ENCODE peak calls at places on chromosomes 7 and 10, in eight cellular contexts. One of them, this sample, is unnamed.

GRCh38 chr7:82434275-82435022 is 9.1 kb downstream of the CACNA2D1 start:
- DNase-seq in RWPE2: no peak
- DNase-seq in CD8-positive, alpha-beta T cell: no peak
- DNase-seq in BJ: no peak
- DNase-seq in colonic mucosa: no peak
- DNase-seq in astrocyte of the spinal cord: no peak
- DNase-seq in cardiac fibroblast: no peak
- DNase-seq in PC-9: no peak
- DNase-seq in this sample: no peak

GRCh38 chr10:119706521-119707278 is 19.1 kb upstream of the INPP5F start:
- DNase-seq in RWPE2: no peak
- DNase-seq in CD8-positive, alpha-beta T cell: no peak
- DNase-seq in BJ: no peak
- DNase-seq in colonic mucosa: no peak
- DNase-seq in astrocyte of the spinal cord: no peak
- DNase-seq in cardiac fibroblast: no peak
- DNase-seq in PC-9: no peak
- DNase-seq in this sample: no peak

GRCh38 chr7:111741811-111742240 is 179.5 kb upstream of the IMMP2L start:
- DNase-seq in RWPE2: no peak
- DNase-seq in CD8-positive, alpha-beta T cell: peak
- DNase-seq in BJ: no peak
- DNase-seq in colonic mucosa: peak
- DNase-seq in astrocyte of the spinal cord: peak
- DNase-seq in cardiac fibroblast: peak
- DNase-seq in PC-9: peak
- DNase-seq in this sample: no peak

GRCh38 chr7:74032191-74032490 is 4.2 kb downstream of the ELN start:
- DNase-seq in RWPE2: no peak
- DNase-seq in CD8-positive, alpha-beta T cell: no peak
- DNase-seq in BJ: peak
- DNase-seq in colonic mucosa: no peak
- DNase-seq in astrocyte of the spinal cord: peak
- DNase-seq in cardiac fibroblast: peak
- DNase-seq in PC-9: no peak
- DNase-seq in this sample: no peak

GRCh38 chr7:107742678-107743566 is 1.0 kb upstream of the CBLL1 start:
- DNase-seq in RWPE2: peak
- DNase-seq in CD8-positive, alpha-beta T cell: peak
- DNase-seq in BJ: no peak
- DNase-seq in colonic mucosa: peak
- DNase-seq in astrocyte of the spinal cord: no peak
- DNase-seq in cardiac fibroblast: no peak
- DNase-seq in PC-9: peak
- DNase-seq in this sample: no peak

GRCh38 chr10:67803588-67804394 is 34.2 kb downstream of the DNAJC12 start:
- DNase-seq in RWPE2: no peak
- DNase-seq in CD8-positive, alpha-beta T cell: no peak
- DNase-seq in BJ: no peak
- DNase-seq in colonic mucosa: no peak
- DNase-seq in astrocyte of the spinal cord: no peak
- DNase-seq in cardiac fibroblast: no peak
- DNase-seq in PC-9: no peak
- DNase-seq in this sample: no peak

GRCh38 chr7:82859106-82859850 is 303.4 kb downstream of the PCLO start:
- DNase-seq in RWPE2: no peak
- DNase-seq in CD8-positive, alpha-beta T cell: no peak
- DNase-seq in BJ: peak
- DNase-seq in colonic mucosa: no peak
- DNase-seq in astrocyte of the spinal cord: peak
- DNase-seq in cardiac fibroblast: peak
- DNase-seq in PC-9: no peak
- DNase-seq in this sample: no peak

GRCh38 chr10:120750167-120750566 is 101.0 kb upstream of the WDR11 start:
- DNase-seq in RWPE2: no peak
- DNase-seq in CD8-positive, alpha-beta T cell: no peak
- DNase-seq in BJ: no peak
- DNase-seq in colonic mucosa: no peak
- DNase-seq in astrocyte of the spinal cord: no peak
- DNase-seq in cardiac fibroblast: no peak
- DNase-seq in PC-9: no peak
- DNase-seq in this sample: no peak

GRCh38 chr10:689433-690226 is at the start of gene DIP2C:
- DNase-seq in RWPE2: no peak
- DNase-seq in CD8-positive, alpha-beta T cell: no peak
- DNase-seq in BJ: no peak
- DNase-seq in colonic mucosa: peak
- DNase-seq in astrocyte of the spinal cord: peak
- DNase-seq in cardiac fibroblast: peak
- DNase-seq in PC-9: no peak
- DNase-seq in this sample: peak

GRCh38 chr7:73707045-73707631 is 12.3 kb downstream of the STX1A start:
- DNase-seq in RWPE2: peak
- DNase-seq in CD8-positive, alpha-beta T cell: no peak
- DNase-seq in BJ: no peak
- DNase-seq in colonic mucosa: peak
- DNase-seq in astrocyte of the spinal cord: peak
- DNase-seq in cardiac fibroblast: no peak
- DNase-seq in PC-9: peak
- DNase-seq in this sample: no peak

GRCh38 chr7:1059200-1060091 is 15.1 kb downstream of the GPR146 start:
- DNase-seq in RWPE2: no peak
- DNase-seq in CD8-positive, alpha-beta T cell: no peak
- DNase-seq in BJ: no peak
- DNase-seq in colonic mucosa: no peak
- DNase-seq in astrocyte of the spinal cord: peak
- DNase-seq in cardiac fibroblast: no peak
- DNase-seq in PC-9: no peak
- DNase-seq in this sample: peak

GRCh38 chr7:157495594-157495993 is 158.8 kb downstream of the DNAJB6 start:
- DNase-seq in RWPE2: no peak
- DNase-seq in CD8-positive, alpha-beta T cell: peak
- DNase-seq in BJ: no peak
- DNase-seq in colonic mucosa: no peak
- DNase-seq in astrocyte of the spinal cord: no peak
- DNase-seq in cardiac fibroblast: no peak
- DNase-seq in PC-9: no peak
- DNase-seq in this sample: peak

GRCh38 chr10:92790449-92790848 is 57.9 kb upstream of the EXOC6 start:
- DNase-seq in RWPE2: no peak
- DNase-seq in CD8-positive, alpha-beta T cell: no peak
- DNase-seq in BJ: no peak
- DNase-seq in colonic mucosa: no peak
- DNase-seq in astrocyte of the spinal cord: no peak
- DNase-seq in cardiac fibroblast: no peak
- DNase-seq in PC-9: no peak
- DNase-seq in this sample: no peak

GRCh38 chr7:106774768-106775551 is 90.1 kb upstream of the PIK3CG start:
- DNase-seq in RWPE2: no peak
- DNase-seq in CD8-positive, alpha-beta T cell: no peak
- DNase-seq in BJ: no peak
- DNase-seq in colonic mucosa: no peak
- DNase-seq in astrocyte of the spinal cord: peak
- DNase-seq in cardiac fibroblast: peak
- DNase-seq in PC-9: no peak
- DNase-seq in this sample: no peak

DNA sequence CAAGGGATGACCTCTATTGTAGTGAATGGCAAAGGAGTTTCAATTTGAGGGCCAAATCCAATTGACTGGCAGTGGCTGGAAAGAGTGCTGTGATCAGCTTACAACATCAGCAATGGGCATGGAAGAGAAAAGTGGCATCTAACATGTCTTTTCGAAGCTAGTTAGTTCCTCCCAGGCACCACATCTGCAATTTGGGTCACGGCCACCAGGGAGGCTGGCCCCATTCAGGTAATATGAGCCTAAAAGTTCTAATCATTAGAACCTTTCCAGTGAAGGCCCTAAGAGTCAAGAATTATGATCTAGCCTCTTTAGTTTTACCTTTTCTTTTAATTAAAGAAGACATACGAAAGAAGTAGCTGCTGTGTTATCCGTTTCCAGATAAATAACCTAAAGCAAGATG is 17.3 kb downstream of the CRTAC1 start:
- DNase-seq in RWPE2: no peak
- DNase-seq in CD8-positive, alpha-beta T cell: no peak
- DNase-seq in BJ: no peak
- DNase-seq in colonic mucosa: no peak
- DNase-seq in astrocyte of the spinal cord: no peak
- DNase-seq in cardiac fibroblast: no peak
- DNase-seq in PC-9: no peak
- DNase-seq in this sample: no peak
- TF ChIP-seq CTCF in RWPE2: no peak
- TF ChIP-seq CTCF in CD8-positive, alpha-beta T cell: no peak
- TF ChIP-seq CTCF in BJ: no peak
- TF ChIP-seq CTCF in colonic mucosa: no peak
- TF ChIP-seq CTCF in astrocyte of the spinal cord: no peak
- TF ChIP-seq CTCF in cardiac fibroblast: no peak
- TF ChIP-seq CTCF in PC-9: no peak
- TF ChIP-seq CTCF in this sample: no peak

GRCh38 chr10:34743804-34744203 is 71.3 kb downstream of the PARD3 start:
- DNase-seq in RWPE2: peak
- DNase-seq in CD8-positive, alpha-beta T cell: no peak
- DNase-seq in BJ: no peak
- DNase-seq in colonic mucosa: no peak
- DNase-seq in astrocyte of the spinal cord: peak
- DNase-seq in cardiac fibroblast: no peak
- DNase-seq in PC-9: no peak
- DNase-seq in this sample: no peak

GRCh38 chr10:34744590-34744989 is 70.5 kb downstream of the PARD3 start:
- DNase-seq in RWPE2: no peak
- DNase-seq in CD8-positive, alpha-beta T cell: no peak
- DNase-seq in BJ: no peak
- DNase-seq in colonic mucosa: no peak
- DNase-seq in astrocyte of the spinal cord: no peak
- DNase-seq in cardiac fibroblast: no peak
- DNase-seq in PC-9: no peak
- DNase-seq in this sample: no peak

GRCh38 chr10:34748357-34748756 is 66.7 kb downstream of the PARD3 start:
- DNase-seq in RWPE2: no peak
- DNase-seq in CD8-positive, alpha-beta T cell: no peak
- DNase-seq in BJ: no peak
- DNase-seq in colonic mucosa: no peak
- DNase-seq in astrocyte of the spinal cord: no peak
- DNase-seq in cardiac fibroblast: no peak
- DNase-seq in PC-9: no peak
- DNase-seq in this sample: no peak

GRCh38 chr10:34745244-34745643 is 69.9 kb downstream of the PARD3 start:
- DNase-seq in RWPE2: no peak
- DNase-seq in CD8-positive, alpha-beta T cell: no peak
- DNase-seq in BJ: no peak
- DNase-seq in colonic mucosa: no peak
- DNase-seq in astrocyte of the spinal cord: no peak
- DNase-seq in cardiac fibroblast: no peak
- DNase-seq in PC-9: no peak
- DNase-seq in this sample: no peak

GRCh38 chr10:34746094-34746493 is 69.0 kb downstream of the PARD3 start:
- DNase-seq in RWPE2: no peak
- DNase-seq in CD8-positive, alpha-beta T cell: no peak
- DNase-seq in BJ: no peak
- DNase-seq in colonic mucosa: no peak
- DNase-seq in astrocyte of the spinal cord: no peak
- DNase-seq in cardiac fibroblast: no peak
- DNase-seq in PC-9: no peak
- DNase-seq in this sample: no peak
- TF ChIP-seq CTCF in RWPE2: no peak
- TF ChIP-seq CTCF in CD8-positive, alpha-beta T cell: no peak
- TF ChIP-seq CTCF in BJ: no peak
- TF ChIP-seq CTCF in colonic mucosa: no peak
- TF ChIP-seq CTCF in astrocyte of the spinal cord: no peak
- TF ChIP-seq CTCF in cardiac fibroblast: no peak
- TF ChIP-seq CTCF in PC-9: no peak
- TF ChIP-seq CTCF in this sample: no peak

GRCh38 chr10:115963848-115964247 is 309.2 kb downstream of the GFRA1 start:
- DNase-seq in RWPE2: no peak
- DNase-seq in CD8-positive, alpha-beta T cell: no peak
- DNase-seq in BJ: no peak
- DNase-seq in colonic mucosa: no peak
- DNase-seq in astrocyte of the spinal cord: peak
- DNase-seq in cardiac fibroblast: peak
- DNase-seq in PC-9: no peak
- DNase-seq in this sample: no peak
- TF ChIP-seq CTCF in RWPE2: no peak
- TF ChIP-seq CTCF in CD8-positive, alpha-beta T cell: no peak
- TF ChIP-seq CTCF in BJ: peak
- TF ChIP-seq CTCF in colonic mucosa: no peak
- TF ChIP-seq CTCF in astrocyte of the spinal cord: peak
- TF ChIP-seq CTCF in cardiac fibroblast: peak
- TF ChIP-seq CTCF in PC-9: no peak
- TF ChIP-seq CTCF in this sample: peak

GRCh38 chr7:98168904-98169621 is 42.2 kb upstream of the BHLHA15 start:
- DNase-seq in RWPE2: no peak
- DNase-seq in CD8-positive, alpha-beta T cell: no peak
- DNase-seq in BJ: no peak
- DNase-seq in colonic mucosa: no peak
- DNase-seq in astrocyte of the spinal cord: no peak
- DNase-seq in cardiac fibroblast: no peak
- DNase-seq in PC-9: no peak
- DNase-seq in this sample: no peak

GRCh38 chr7:98167653-98168052 is 43.6 kb upstream of the BHLHA15 start:
- DNase-seq in RWPE2: no peak
- DNase-seq in CD8-positive, alpha-beta T cell: no peak
- DNase-seq in BJ: no peak
- DNase-seq in colonic mucosa: no peak
- DNase-seq in astrocyte of the spinal cord: no peak
- DNase-seq in cardiac fibroblast: no peak
- DNase-seq in PC-9: no peak
- DNase-seq in this sample: no peak

GRCh38 chr7:98166668-98166970 is 44.6 kb upstream of the BHLHA15 start:
- DNase-seq in RWPE2: no peak
- DNase-seq in CD8-positive, alpha-beta T cell: no peak
- DNase-seq in BJ: no peak
- DNase-seq in colonic mucosa: no peak
- DNase-seq in astrocyte of the spinal cord: no peak
- DNase-seq in cardiac fibroblast: no peak
- DNase-seq in PC-9: no peak
- DNase-seq in this sample: no peak

GRCh38 chr7:98165827-98166667 is 45.2 kb upstream of the BHLHA15 start:
- DNase-seq in RWPE2: no peak
- DNase-seq in CD8-positive, alpha-beta T cell: peak
- DNase-seq in BJ: no peak
- DNase-seq in colonic mucosa: peak
- DNase-seq in astrocyte of the spinal cord: peak
- DNase-seq in cardiac fibroblast: peak
- DNase-seq in PC-9: no peak
- DNase-seq in this sample: no peak

DNA sequence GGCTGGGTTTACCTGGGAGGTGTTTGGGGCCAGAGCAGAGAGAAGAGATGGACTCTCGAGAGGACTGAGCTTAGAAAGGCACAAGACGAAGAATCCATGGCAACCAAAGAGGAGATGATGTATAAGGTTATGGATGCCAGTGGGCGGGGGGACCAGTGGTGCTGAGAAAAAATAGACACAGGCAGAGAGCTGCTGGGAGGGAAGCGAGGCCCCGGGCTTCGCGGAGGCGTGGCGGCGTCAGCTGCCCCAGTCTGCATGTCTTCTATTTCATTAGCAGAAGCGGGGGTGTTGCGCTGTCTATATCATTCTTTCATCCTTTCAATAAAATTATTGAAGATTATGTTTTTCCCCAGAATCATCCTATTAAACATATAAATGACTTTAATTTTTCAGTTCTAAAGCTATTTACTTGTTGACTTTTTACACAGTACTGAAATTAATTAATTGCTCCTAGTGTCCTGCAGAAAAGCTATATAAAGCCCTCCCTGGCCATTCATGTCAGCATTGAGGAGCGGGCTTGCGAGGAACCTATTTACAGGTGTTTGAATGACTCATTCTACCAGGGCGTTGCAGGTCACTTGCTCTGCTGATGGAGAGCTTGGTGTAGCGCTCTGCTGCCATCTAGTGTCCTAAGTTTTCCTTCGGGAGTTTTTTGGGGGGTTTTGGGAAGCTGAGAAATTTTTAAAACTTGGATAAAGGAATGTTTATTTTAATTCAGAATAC is 42.9 kb upstream of the BHLHA15 start:
- DNase-seq in RWPE2: no peak
- DNase-seq in CD8-positive, alpha-beta T cell: peak
- DNase-seq in BJ: no peak
- DNase-seq in colonic mucosa: peak
- DNase-seq in astrocyte of the spinal cord: peak
- DNase-seq in cardiac fibroblast: peak
- DNase-seq in PC-9: peak
- DNase-seq in this sample: no peak
- TF ChIP-seq CTCF in RWPE2: peak
- TF ChIP-seq CTCF in CD8-positive, alpha-beta T cell: peak
- TF ChIP-seq CTCF in BJ: peak
- TF ChIP-seq CTCF in colonic mucosa: peak
- TF ChIP-seq CTCF in astrocyte of the spinal cord: peak
- TF ChIP-seq CTCF in cardiac fibroblast: peak
- TF ChIP-seq CTCF in PC-9: peak
- TF ChIP-seq CTCF in this sample: peak

This sample was measured in chondrocyte.